ENCODE peak calls at places on chromosome 12, in seven cellular contexts. E is mammary epithelial cell, C is psoas muscle, Z is heart left ventricle, W is neural progenitor cell, G is Caco-2, T is SK-N-SH. P is an unnamed sample.
A peak's percentile ranks its signal among the peaks of the same experiment; 100 is the strongest.

GRCh38 chr12:68667896-68668295 is 18.9 kb upstream of the NUP107 start:
- DNase-seq in T (no peak), W (peak; percentile 5), Z (no peak), G (no peak), E (no peak), C (no peak), P (no peak)

GRCh38 chr12:50258167-50258551 is 25.2 kb downstream of the LIMA1 start:
- DNase-seq in Z (peak; percentile 15), T (no peak), W (no peak), G (no peak), E (peak; percentile 25), C (peak; percentile 65), P (no peak)

GRCh38 chr12:67798763-67799162 is 150.2 kb downstream of the DYRK2 start:
- DNase-seq in E (no peak), G (no peak), Z (no peak), W (no peak), T (no peak), C (no peak), P (no peak)

GRCh38 chr12:125092872-125093680 is 27.8 kb downstream of the AACS start:
- DNase-seq in T (no peak), C (peak; percentile 35), Z (no peak), W (peak; percentile 38), E (peak; percentile 14), G (peak; percentile 78), P (peak; percentile 75)

GRCh38 chr12:27012982-27013255 is 1.3 kb downstream of the TM7SF3 start:
- DNase-seq in E (peak; percentile 51), C (no peak), T (no peak), G (no peak), W (no peak), Z (no peak), P (no peak)

GRCh38 chr12:108833355-108833733 is 24.0 kb downstream of the SSH1 start:
- DNase-seq in W (no peak), E (peak; percentile 73), C (peak; percentile 71), T (no peak), Z (no peak), G (peak; percentile 84), P (no peak)

GRCh38 chr12:44286336-44286735 is 450.5 kb downstream of the TMEM117 start:
- DNase-seq in W (no peak), C (no peak), E (peak; percentile 52), T (no peak), Z (no peak), G (no peak), P (no peak)

GRCh38 chr12:2120982-2121758 is 68.4 kb downstream of the CACNA1C start:
- DNase-seq in G (peak; percentile 14), E (no peak), Z (no peak), C (no peak), T (no peak), W (no peak), P (no peak)

GRCh38 chr12:50232206-50232605 is 51.1 kb downstream of the LIMA1 start:
- DNase-seq in G (no peak), C (no peak), Z (no peak), E (no peak), W (no peak), T (no peak), P (no peak)

GRCh38 chr12:47772738-47773061 is 338 bp upstream of the SLC48A1 start:
- DNase-seq in C (no peak), Z (no peak), T (no peak), W (no peak), G (no peak), E (no peak), P (no peak)
- H3K4me1 ChIP-seq in C (peaks cover 43% of the 10 kb centered on the region), Z (peaks cover 54% of the 10 kb centered on the region), T (peaks cover 44% of the 10 kb centered on the region), W (peaks cover 7% of the 10 kb centered on the region), G (peaks cover 40% of the 10 kb centered on the region), E (peaks cover 57% of the 10 kb centered on the region), P (peaks cover 8% of the 10 kb centered on the region)

GRCh38 chr12:121849211-121849610 is 9.4 kb downstream of the HPD start:
- DNase-seq in W (no peak), E (no peak), G (no peak), T (no peak), C (no peak), Z (no peak), P (no peak)

GRCh38 chr12:121845699-121846098 is 13.0 kb downstream of the HPD start:
- DNase-seq in C (no peak), W (no peak), Z (no peak), G (no peak), T (no peak), E (no peak), P (no peak)

DNA sequence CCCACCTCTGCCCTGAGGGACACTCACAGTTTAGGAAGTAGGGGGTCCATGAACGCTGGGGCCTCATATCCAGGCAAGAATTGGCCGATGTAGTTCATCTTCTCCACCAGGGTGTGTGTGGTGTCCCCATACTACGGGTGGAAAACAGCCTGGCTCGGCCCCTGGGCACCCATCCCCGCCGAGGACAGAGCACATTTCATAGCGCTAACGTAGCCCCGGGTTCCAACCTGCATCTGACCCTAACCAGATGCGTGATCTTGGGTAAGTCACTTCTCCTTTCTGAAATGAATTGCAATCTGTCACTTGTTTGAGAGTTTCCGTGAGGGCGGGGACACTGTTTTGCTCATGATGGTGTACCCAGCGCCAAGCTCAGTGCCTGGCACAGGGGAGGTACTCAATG is 9.0 kb downstream of the HPD start:
- DNase-seq in G (no peak), W (no peak), E (no peak), T (no peak), C (no peak), Z (no peak), P (no peak)
- TF ChIP-seq CTCF in G (no peak), W (no peak), E (no peak), T (no peak), C (no peak), Z (no peak), P (no peak)

GRCh38 chr12:52148541-52149181 is 43.2 kb downstream of the KRT80 start:
- DNase-seq in E (peak; percentile 95), C (no peak), W (no peak), Z (no peak), G (peak; percentile 65), T (no peak), P (peak; percentile 94)

GRCh38 chr12:52146822-52147366 is 44.9 kb downstream of the KRT80 start:
- DNase-seq in W (no peak), T (no peak), C (no peak), E (no peak), Z (no peak), G (no peak), P (no peak)

GRCh38 chr12:52147367-52147972 is 44.3 kb downstream of the KRT80 start:
- DNase-seq in Z (peak; percentile 87), G (peak; percentile 92), C (peak; percentile 95), T (peak; percentile 58), E (peak; percentile 99), W (no peak), P (peak; percentile 97)

GRCh38 chr12:52149182-52149641 is 42.6 kb downstream of the KRT80 start:
- DNase-seq in W (no peak), E (no peak), T (no peak), C (no peak), G (no peak), Z (no peak), P (peak; percentile 30)

GRCh38 chr12:52147983-52148540 is 43.8 kb downstream of the KRT80 start:
- DNase-seq in T (no peak), C (no peak), Z (no peak), E (no peak), W (no peak), G (no peak), P (peak; percentile 61)
- H3K4me1 ChIP-seq in T (peaks cover 14% of the 10 kb centered on the region), C (peaks cover 26% of the 10 kb centered on the region), Z (peaks cover 55% of the 10 kb centered on the region), E (peaks cover 95% of the 10 kb centered on the region), W (peaks cover 16% of the 10 kb centered on the region), G (peaks cover 59% of the 10 kb centered on the region), P (peaks cover 57% of the 10 kb centered on the region)

GRCh38 chr12:118850244-118850825 is 131.0 kb upstream of the SRRM4 start:
- DNase-seq in G (peak; percentile 38), E (no peak), T (peak; percentile 16), Z (no peak), W (peak; percentile 60), C (no peak), P (peak; percentile 12)

GRCh38 chr12:118855858-118856257 is 125.5 kb upstream of the SRRM4 start:
- DNase-seq in Z (no peak), W (no peak), T (no peak), C (no peak), E (no peak), G (no peak), P (no peak)

DNA sequence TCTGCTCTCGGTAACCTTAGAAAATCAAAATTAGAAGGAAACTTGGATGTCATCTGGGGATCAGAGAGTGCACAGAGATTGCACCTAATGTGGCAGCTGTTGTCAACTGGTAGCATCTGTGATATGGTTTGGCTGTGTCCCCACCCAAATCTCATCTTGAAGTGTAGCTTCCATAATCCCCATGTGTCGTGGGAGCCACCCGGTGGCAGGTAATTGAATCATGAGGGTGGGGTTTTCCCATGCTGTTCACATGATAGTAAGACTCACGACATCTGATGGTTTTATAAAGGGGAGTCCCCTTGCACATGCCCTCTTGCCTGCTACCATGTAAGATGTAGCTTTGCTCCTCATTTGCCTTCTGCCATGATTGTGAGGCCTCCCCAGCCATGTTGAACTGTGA is 127.7 kb upstream of the SRRM4 start:
- DNase-seq in T (no peak), W (peak; percentile 25), C (no peak), E (no peak), Z (no peak), G (no peak), P (peak; percentile 7)
- TF ChIP-seq CTCF in T (no peak), W (peak; percentile 34), C (no peak), E (no peak), Z (no peak), G (no peak), P (no peak)

DNA sequence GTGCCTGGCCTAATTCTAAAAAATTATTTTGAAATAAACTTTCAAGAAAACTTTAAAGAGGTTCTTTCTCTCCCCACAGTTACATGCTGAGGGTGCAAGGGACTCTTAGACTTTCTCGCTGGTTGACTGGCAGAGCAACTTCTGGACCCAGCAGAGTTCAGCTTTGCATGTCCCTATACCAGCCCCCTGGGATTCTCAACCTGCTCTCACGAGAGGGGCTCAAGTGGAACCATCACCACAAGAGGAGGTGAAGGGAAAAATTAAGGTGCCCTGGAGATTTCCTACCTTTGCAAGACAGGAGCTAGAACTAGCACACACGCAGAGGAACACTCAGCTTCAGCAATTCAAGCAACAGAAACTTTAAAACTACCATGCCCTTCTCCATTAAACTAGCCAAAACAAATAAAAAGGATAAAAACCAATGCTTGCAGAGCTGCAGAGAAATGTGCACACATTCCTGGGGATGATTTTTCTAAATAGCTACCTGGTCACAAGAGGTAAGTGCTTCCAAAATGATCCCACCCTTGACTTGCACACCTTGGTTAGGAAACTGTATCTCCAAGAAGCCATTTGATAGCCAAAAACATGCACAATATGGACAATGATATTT is 2.5 kb downstream of the HVCN1 start:
- DNase-seq in T (no peak), E (no peak), Z (no peak), C (no peak), G (no peak), W (no peak), P (no peak)
- H3K4me1 ChIP-seq in T (no peaks in the 10 kb centered on the region), E (peaks cover 4% of the 10 kb centered on the region), Z (peaks cover 28% of the 10 kb centered on the region), C (no peaks in the 10 kb centered on the region), G (no peaks in the 10 kb centered on the region), W (peaks cover 9% of the 10 kb centered on the region), P (peaks cover 13% of the 10 kb centered on the region)

GRCh38 chr12:30753233-30753632 is 1.5 kb downstream of the CAPRIN2 start:
- DNase-seq in E (peak; percentile 13), T (peak; percentile 64), Z (no peak), G (peak; percentile 57), C (no peak), W (peak; percentile 60), P (no peak)
- TF ChIP-seq CTCF in E (peak; percentile 4), T (peak; percentile 69), Z (no peak), G (peak; percentile 31), C (no peak), W (peak; percentile 54), P (no peak)